ENCODE peak calls at places on chromosome 14, in six cellular contexts. One of them, this sample, is unnamed.

GRCh38 chr14:53742226-53742607 is 214.4 kb downstream of the BMP4 start:
- DNase-seq in activated naive CD4-positive, alpha-beta T cell treated with anti-CD3 and anti-CD28 coated beads for 36 hours: no peak
- DNase-seq in osteocyte: no peak
- DNase-seq in activated CD4-positive, CD25-positive, alpha-beta regulatory T cell: no peak
- DNase-seq in NCI-H1105 treated with DMSO at 0.1 percent for 48 hours: no peak
- DNase-seq in GDM1: no peak
- DNase-seq in this sample: no peak

GRCh38 chr14:61911534-61911933 is 149.3 kb downstream of the SNAPC1 start:
- DNase-seq in activated naive CD4-positive, alpha-beta T cell treated with anti-CD3 and anti-CD28 coated beads for 36 hours: no peak
- DNase-seq in osteocyte: no peak
- DNase-seq in activated CD4-positive, CD25-positive, alpha-beta regulatory T cell: no peak
- DNase-seq in NCI-H1105 treated with DMSO at 0.1 percent for 48 hours: peak; percentile 10
- DNase-seq in GDM1: no peak
- DNase-seq in this sample: no peak

GRCh38 chr14:104196461-104197180 is 58.2 kb downstream of the KIF26A start:
- DNase-seq in activated naive CD4-positive, alpha-beta T cell treated with anti-CD3 and anti-CD28 coated beads for 36 hours: no peak
- DNase-seq in osteocyte: no peak
- DNase-seq in activated CD4-positive, CD25-positive, alpha-beta regulatory T cell: no peak
- DNase-seq in NCI-H1105 treated with DMSO at 0.1 percent for 48 hours: peak; percentile 4
- DNase-seq in GDM1: no peak
- DNase-seq in this sample: no peak

GRCh38 chr14:87869619-87870583 is 123.1 kb downstream of the GALC start:
- DNase-seq in activated naive CD4-positive, alpha-beta T cell treated with anti-CD3 and anti-CD28 coated beads for 36 hours: no peak
- DNase-seq in osteocyte: no peak
- DNase-seq in activated CD4-positive, CD25-positive, alpha-beta regulatory T cell: no peak
- DNase-seq in NCI-H1105 treated with DMSO at 0.1 percent for 48 hours: no peak
- DNase-seq in GDM1: no peak
- DNase-seq in this sample: no peak

GRCh38 chr14:63243646-63244045 is 39.4 kb downstream of the RHOJ start:
- DNase-seq in activated naive CD4-positive, alpha-beta T cell treated with anti-CD3 and anti-CD28 coated beads for 36 hours: no peak
- DNase-seq in osteocyte: no peak
- DNase-seq in activated CD4-positive, CD25-positive, alpha-beta regulatory T cell: no peak
- DNase-seq in NCI-H1105 treated with DMSO at 0.1 percent for 48 hours: no peak
- DNase-seq in GDM1: no peak
- DNase-seq in this sample: no peak

GRCh38 chr14:95496690-95497241 is 19.7 kb downstream of the SYNE3 start:
- DNase-seq in activated naive CD4-positive, alpha-beta T cell treated with anti-CD3 and anti-CD28 coated beads for 36 hours: no peak
- DNase-seq in osteocyte: no peak
- DNase-seq in activated CD4-positive, CD25-positive, alpha-beta regulatory T cell: no peak
- DNase-seq in NCI-H1105 treated with DMSO at 0.1 percent for 48 hours: no peak
- DNase-seq in GDM1: no peak
- DNase-seq in this sample: no peak

GRCh38 chr14:93712079-93712837 is 76.0 kb downstream of the PRIMA1 start:
- DNase-seq in activated naive CD4-positive, alpha-beta T cell treated with anti-CD3 and anti-CD28 coated beads for 36 hours: no peak
- DNase-seq in osteocyte: peak; percentile 64
- DNase-seq in activated CD4-positive, CD25-positive, alpha-beta regulatory T cell: no peak
- DNase-seq in NCI-H1105 treated with DMSO at 0.1 percent for 48 hours: peak; percentile 22
- DNase-seq in GDM1: no peak
- DNase-seq in this sample: no peak

GRCh38 chr14:52856139-52856538 is 64.7 kb upstream of the GNPNAT1 start:
- DNase-seq in activated naive CD4-positive, alpha-beta T cell treated with anti-CD3 and anti-CD28 coated beads for 36 hours: no peak
- DNase-seq in osteocyte: no peak
- DNase-seq in activated CD4-positive, CD25-positive, alpha-beta regulatory T cell: no peak
- DNase-seq in NCI-H1105 treated with DMSO at 0.1 percent for 48 hours: no peak
- DNase-seq in GDM1: no peak
- DNase-seq in this sample: no peak

GRCh38 chr14:106843951-106844483 is 1317.6 kb downstream of the TMEM121 start:
- DNase-seq in activated naive CD4-positive, alpha-beta T cell treated with anti-CD3 and anti-CD28 coated beads for 36 hours: peak; percentile 52
- DNase-seq in osteocyte: no peak
- DNase-seq in activated CD4-positive, CD25-positive, alpha-beta regulatory T cell: no peak
- DNase-seq in NCI-H1105 treated with DMSO at 0.1 percent for 48 hours: peak; percentile 13
- DNase-seq in GDM1: peak; percentile 84
- DNase-seq in this sample: peak; percentile 61

GRCh38 chr14:37411079-37411735 is 183.8 kb downstream of the FOXA1 start:
- DNase-seq in activated naive CD4-positive, alpha-beta T cell treated with anti-CD3 and anti-CD28 coated beads for 36 hours: no peak
- DNase-seq in osteocyte: no peak
- DNase-seq in activated CD4-positive, CD25-positive, alpha-beta regulatory T cell: no peak
- DNase-seq in NCI-H1105 treated with DMSO at 0.1 percent for 48 hours: peak; percentile 72
- DNase-seq in GDM1: no peak
- DNase-seq in this sample: no peak

GRCh38 chr14:24297190-24297964 is 2.2 kb downstream of the DHRS1 start:
- DNase-seq in activated naive CD4-positive, alpha-beta T cell treated with anti-CD3 and anti-CD28 coated beads for 36 hours: no peak
- DNase-seq in osteocyte: no peak
- DNase-seq in activated CD4-positive, CD25-positive, alpha-beta regulatory T cell: no peak
- DNase-seq in NCI-H1105 treated with DMSO at 0.1 percent for 48 hours: peak; percentile 25
- DNase-seq in GDM1: peak; percentile 12
- DNase-seq in this sample: peak; percentile 30

GRCh38 chr14:85057266-85057665 is 472.7 kb upstream of the FLRT2 start:
- DNase-seq in activated naive CD4-positive, alpha-beta T cell treated with anti-CD3 and anti-CD28 coated beads for 36 hours: no peak
- DNase-seq in osteocyte: no peak
- DNase-seq in activated CD4-positive, CD25-positive, alpha-beta regulatory T cell: no peak
- DNase-seq in NCI-H1105 treated with DMSO at 0.1 percent for 48 hours: peak; percentile 52
- DNase-seq in GDM1: no peak
- DNase-seq in this sample: no peak

GRCh38 chr14:74014299-74014698 is 4.8 kb downstream of the ENTPD5 start:
- DNase-seq in activated naive CD4-positive, alpha-beta T cell treated with anti-CD3 and anti-CD28 coated beads for 36 hours: no peak
- DNase-seq in osteocyte: no peak
- DNase-seq in activated CD4-positive, CD25-positive, alpha-beta regulatory T cell: no peak
- DNase-seq in NCI-H1105 treated with DMSO at 0.1 percent for 48 hours: no peak
- DNase-seq in GDM1: no peak
- DNase-seq in this sample: no peak